ENCODE peak calls at places on chromosomes 6 and 20, in ten cellular contexts. G is activated CD4-positive, CD25-positive, alpha-beta regulatory T cell treated with anti-CD3 and anti-CD28 coated beads, Interleukin-2, amount 50 U/mL, for 72 hours; O is breast epithelium; X is iPS-NIHi11; P is cerebellar cortex; I is NCI-H187; C is amniotic stem cell; S is SHP77 treated with DMSO at 0.1 percent for 48 hours; L is caudate nucleus; E is CD8-positive, alpha-beta memory T cell. W is an unnamed sample.
A peak's percentile ranks its signal among the peaks of the same experiment; 100 is the strongest.

GRCh38 chr20:47150403-47151152 is 205.9 kb downstream of the ZMYND8 start:
- DNase-seq in G (no peak), O (no peak), X (peak; percentile 89), P (peak; percentile 52), I (peak; percentile 47), C (no peak), S (peak; percentile 39), L (no peak), E (peak; percentile 2), W (peak; percentile 28)

GRCh38 chr20:35991142-35991771 is 22.9 kb downstream of the CNBD2 start:
- DNase-seq in G (no peak), O (no peak), X (peak; percentile 53), P (peak; percentile 12), I (no peak), C (no peak), S (no peak), L (no peak), E (no peak), W (no peak)

GRCh38 chr6:157089258-157089657 is 234.1 kb downstream of the TMEM242 start:
- DNase-seq in G (no peak), O (no peak), X (peak; percentile 70), P (no peak), I (no peak), C (peak; percentile 0), S (no peak), L (no peak), E (no peak), W (no peak)

GRCh38 chr20:34825530-34826362 is at the start of gene NCOA6:
- DNase-seq in G (peak; percentile 82), O (peak; percentile 74), X (peak; percentile 84), P (peak; percentile 85), I (peak; percentile 77), C (peak; percentile 52), S (peak; percentile 28), L (peak; percentile 83), E (peak; percentile 72), W (peak; percentile 90)

GRCh38 chr6:123380257-123380656 is 256.5 kb downstream of the TRDN start:
- DNase-seq in G (no peak), O (no peak), X (peak; percentile 7), P (peak; percentile 69), I (no peak), C (no peak), S (peak; percentile 58), L (peak; percentile 16), E (no peak), W (peak; percentile 71)

GRCh38 chr6:111943273-111943672 is 70.0 kb upstream of the FYN start:
- DNase-seq in G (no peak), O (no peak), X (no peak), P (no peak), I (no peak), C (no peak), S (no peak), L (no peak), E (no peak), W (no peak)

GRCh38 chr20:41135187-41135887 is 2.0 kb upstream of the PLCG1 start:
- DNase-seq in G (peak; percentile 65), O (peak; percentile 41), X (peak; percentile 78), P (peak; percentile 51), I (peak; percentile 17), C (no peak), S (no peak), L (no peak), E (peak; percentile 66), W (peak; percentile 42)

GRCh38 chr6:157267654-157268053 is 55.7 kb downstream of the TMEM242 start:
- DNase-seq in G (no peak), O (no peak), X (no peak), P (no peak), I (no peak), C (no peak), S (no peak), L (no peak), E (no peak), W (no peak)

GRCh38 chr6:131575834-131576478 is 2.9 kb downstream of the ARG1 start:
- DNase-seq in G (no peak), O (no peak), X (no peak), P (no peak), I (no peak), C (no peak), S (no peak), L (no peak), E (no peak), W (no peak)

GRCh38 chr6:551405-551804 is 105.5 kb downstream of the HUS1B start:
- DNase-seq in G (no peak), O (no peak), X (peak; percentile 58), P (no peak), I (no peak), C (peak; percentile 21), S (no peak), L (no peak), E (peak; percentile 1), W (no peak)

GRCh38 chr20:35269055-35269781 is 8.7 kb downstream of the MMP24OS start:
- DNase-seq in G (peak; percentile 53), O (peak; percentile 45), X (peak; percentile 84), P (peak; percentile 93), I (peak; percentile 10), C (no peak), S (no peak), L (peak; percentile 18), E (peak; percentile 35), W (peak; percentile 90)

GRCh38 chr20:62768815-62769287 is 27.4 kb upstream of the MRGBP start:
- DNase-seq in G (no peak), O (no peak), X (peak; percentile 31), P (no peak), I (no peak), C (peak; percentile 57), S (no peak), L (no peak), E (no peak), W (no peak)

GRCh38 chr6:73695619-73696421 is at the start of gene CD109:
- DNase-seq in G (peak; percentile 59), O (no peak), X (peak; percentile 73), P (no peak), I (no peak), C (no peak), S (peak; percentile 66), L (no peak), E (peak; percentile 8), W (no peak)

GRCh38 chr6:133424359-133424758 is 183.2 kb downstream of the EYA4 start:
- DNase-seq in G (no peak), O (no peak), X (no peak), P (no peak), I (no peak), C (no peak), S (no peak), L (no peak), E (no peak), W (no peak)

GRCh38 chr20:40778894-40779496 is 90.0 kb upstream of the MAFB start:
- DNase-seq in G (no peak), O (no peak), X (no peak), P (no peak), I (no peak), C (no peak), S (no peak), L (no peak), E (no peak), W (no peak)

GRCh38 chr20:872855-873520 is 39.5 kb downstream of the FAM110A start:
- DNase-seq in G (no peak), O (no peak), X (peak; percentile 80), P (no peak), I (no peak), C (no peak), S (no peak), L (no peak), E (no peak), W (no peak)

GRCh38 chr6:149210376-149210775 is 107.1 kb upstream of the TAB2 start:
- DNase-seq in G (no peak), O (no peak), X (no peak), P (no peak), I (no peak), C (no peak), S (no peak), L (no peak), E (no peak), W (no peak)

GRCh38 chr6:97097068-97098047 is 172.8 kb downstream of the KLHL32 start:
- DNase-seq in G (no peak), O (no peak), X (no peak), P (no peak), I (no peak), C (no peak), S (no peak), L (no peak), E (no peak), W (no peak)

GRCh38 chr6:158654498-158654897 is 4.6 kb downstream of the SYTL3 start:
- DNase-seq in G (no peak), O (no peak), X (no peak), P (peak; percentile 79), I (peak; percentile 21), C (peak; percentile 41), S (peak; percentile 70), L (peak; percentile 27), E (no peak), W (peak; percentile 83)

GRCh38 chr6:1118287-1118647 is 193.6 kb upstream of the FOXQ1 start:
- DNase-seq in G (no peak), O (no peak), X (no peak), P (no peak), I (no peak), C (no peak), S (no peak), L (no peak), E (no peak), W (no peak)

GRCh38 chr20:46999821-47000465 is 105.3 kb downstream of the EYA2 start:
- DNase-seq in G (no peak), O (no peak), X (no peak), P (no peak), I (no peak), C (no peak), S (peak; percentile 80), L (no peak), E (no peak), W (no peak)

GRCh38 chr20:34299925-34300806 is 3.0 kb downstream of the AHCY start:
- DNase-seq in G (no peak), O (no peak), X (no peak), P (no peak), I (peak; percentile 25), C (no peak), S (no peak), L (no peak), E (no peak), W (no peak)

GRCh38 chr6:20833881-20834515 is 299.7 kb downstream of the CDKAL1 start:
- DNase-seq in G (no peak), O (peak; percentile 30), X (peak; percentile 22), P (no peak), I (no peak), C (no peak), S (no peak), L (no peak), E (no peak), W (no peak)

GRCh38 chr6:7088076-7088742 is 19.6 kb upstream of the RREB1 start:
- DNase-seq in G (no peak), O (no peak), X (no peak), P (no peak), I (no peak), C (no peak), S (no peak), L (no peak), E (no peak), W (no peak)

GRCh38 chr6:12958052-12958706 is 241.6 kb downstream of the PHACTR1 start:
- DNase-seq in G (no peak), O (no peak), X (peak; percentile 20), P (no peak), I (no peak), C (no peak), S (no peak), L (no peak), E (no peak), W (peak; percentile 24)

GRCh38 chr20:17845701-17846475 is 122.7 kb downstream of the SNX5 start:
- DNase-seq in G (no peak), O (no peak), X (no peak), P (no peak), I (no peak), C (no peak), S (no peak), L (no peak), E (no peak), W (no peak)

GRCh38 chr6:17167327-17167979 is 65.6 kb downstream of the STMND1 start:
- DNase-seq in G (no peak), O (no peak), X (peak; percentile 78), P (peak; percentile 13), I (no peak), C (no peak), S (peak; percentile 5), L (no peak), E (no peak), W (no peak)

GRCh38 chr6:20691185-20691584 is 156.9 kb downstream of the CDKAL1 start:
- DNase-seq in G (no peak), O (no peak), X (no peak), P (peak; percentile 48), I (peak; percentile 49), C (no peak), S (peak; percentile 62), L (no peak), E (no peak), W (peak; percentile 57)

W was measured in G401.